ENCODE peak calls at places on chromosomes 5 and 9, in four cellular contexts. N is cardiac muscle cell, T is smooth muscle cell of the brain vasculature, K is T1000. J is an unnamed sample.

GRCh38 chr5:10479226-10479721 is 37.6 kb downstream of the ROPN1L start:
- DNase-seq in N (no peak), K (no peak), T (no peak), J (no peak)

GRCh38 chr5:19676895-19677294 is 311.1 kb downstream of the CDH18 start:
- DNase-seq in T (no peak), N (no peak), K (no peak), J (no peak)

GRCh38 chr5:81006955-81007636 is 46.9 kb downstream of the RASGRF2 start:
- DNase-seq in N (no peak), T (no peak), K (no peak), J (no peak)

GRCh38 chr9:105656131-105656921 is 5.9 kb upstream of the TAL2 start:
- DNase-seq in K (no peak), T (no peak), N (peak; percentile 65), J (no peak)

GRCh38 chr5:100901851-100902341 is 1.2 kb downstream of the ST8SIA4 start:
- DNase-seq in N (peak; percentile 13), T (no peak), K (no peak), J (no peak)

GRCh38 chr5:93790401-93790800 is 49.0 kb upstream of the POU5F2 start:
- DNase-seq in K (no peak), T (no peak), N (no peak), J (no peak)

GRCh38 chr9:129613520-129614175 is 7.3 kb downstream of the C9orf50 start:
- DNase-seq in N (no peak), K (no peak), T (no peak), J (no peak)

GRCh38 chr9:89052470-89053097 is 61.3 kb downstream of the S1PR3 start:
- DNase-seq in N (no peak), K (no peak), T (no peak), J (no peak)

GRCh38 chr5:50744761-50745160 is 78.3 kb downstream of the PARP8 start:
- DNase-seq in K (no peak), T (no peak), N (no peak), J (no peak)

GRCh38 chr5:435961-436640 is 6.9 kb upstream of the EXOC3 start:
- DNase-seq in K (no peak), N (peak; percentile 25), T (no peak), J (no peak)

GRCh38 chr5:126656397-126657007 is 55.8 kb downstream of the PHAX start:
- DNase-seq in K (no peak), T (peak; percentile 26), N (peak; percentile 61), J (no peak)

GRCh38 chr9:89710689-89711088 is 105.9 kb downstream of the GADD45G start:
- DNase-seq in K (no peak), N (no peak), T (no peak), J (peak; percentile 18)

GRCh38 chr5:168916266-168916665 is 337.1 kb upstream of the PANK3 start:
- DNase-seq in N (peak; percentile 57), K (no peak), T (no peak), J (no peak)

GRCh38 chr5:125604104-125604503 is 819.1 kb upstream of the GRAMD2B start:
- DNase-seq in K (no peak), T (no peak), N (no peak), J (no peak)

GRCh38 chr5:38424237-38425080 is 132.0 kb downstream of the LIFR start:
- DNase-seq in T (no peak), N (no peak), K (no peak), J (no peak)

GRCh38 chr5:38755171-38755570 is 90.6 kb upstream of the OSMR start:
- DNase-seq in T (peak; percentile 50), K (peak; percentile 21), N (no peak), J (no peak)

GRCh38 chr5:95861858-95862561 is 39.5 kb upstream of the GLRX start:
- DNase-seq in T (no peak), K (no peak), N (no peak), J (no peak)

GRCh38 chr9:106862115-106862945 is 636 bp upstream of the ZNF462 start:
- DNase-seq in T (no peak), N (peak; percentile 77), K (no peak), J (no peak)

J was measured in glomerular endothelial cell.